ENCODE peak calls at places on chromosome 18, in four cellular contexts. One of them, this sample, is unnamed.
A peak's percentile ranks its signal among the peaks of the same experiment; 100 is the strongest.

GRCh38 chr18:21599585-21600525 is 649 bp downstream of the ESCO1 start:
- DNase-seq in psoas muscle: peak; percentile 83
- DNase-seq in aorta: peak; percentile 65
- DNase-seq in tibial artery: peak; percentile 43
- DNase-seq in this sample: peak; percentile 20

GRCh38 chr18:54218299-54218698 is 6.2 kb downstream of the MBD2 start:
- DNase-seq in tibial artery: no peak
- DNase-seq in psoas muscle: no peak
- DNase-seq in aorta: no peak
- DNase-seq in this sample: peak; percentile 69

GRCh38 chr18:63161032-63161727 is 158.4 kb downstream of the BCL2 start:
- DNase-seq in psoas muscle: no peak
- DNase-seq in aorta: no peak
- DNase-seq in tibial artery: no peak
- DNase-seq in this sample: no peak

GRCh38 chr18:32424696-32425095 is 46.0 kb downstream of the GAREM1 start:
- DNase-seq in aorta: no peak
- DNase-seq in psoas muscle: no peak
- DNase-seq in tibial artery: no peak
- DNase-seq in this sample: no peak

GRCh38 chr18:22057908-22058527 is 111.4 kb upstream of the GATA6 start:
- DNase-seq in aorta: no peak
- DNase-seq in psoas muscle: no peak
- DNase-seq in tibial artery: no peak
- DNase-seq in this sample: no peak

GRCh38 chr18:43931439-43931838 is 654.1 kb upstream of the SYT4 start:
- DNase-seq in psoas muscle: no peak
- DNase-seq in aorta: no peak
- DNase-seq in tibial artery: no peak
- DNase-seq in this sample: no peak

GRCh38 chr18:69400253-69400975 is at the start of gene DOK6:
- DNase-seq in tibial artery: peak; percentile 65
- DNase-seq in aorta: peak; percentile 61
- DNase-seq in psoas muscle: peak; percentile 51
- DNase-seq in this sample: peak; percentile 93

GRCh38 chr18:44579745-44580144 is 100.9 kb upstream of the SETBP1 start:
- DNase-seq in aorta: peak; percentile 46
- DNase-seq in psoas muscle: no peak
- DNase-seq in tibial artery: peak; percentile 33
- DNase-seq in this sample: no peak

GRCh38 chr18:34358923-34359322 is 134.2 kb upstream of the NOL4 start:
- DNase-seq in psoas muscle: no peak
- DNase-seq in tibial artery: no peak
- DNase-seq in aorta: no peak
- DNase-seq in this sample: no peak

GRCh38 chr18:63779386-63779785 is 4.2 kb downstream of the SERPINB7 start:
- DNase-seq in aorta: no peak
- DNase-seq in psoas muscle: no peak
- DNase-seq in tibial artery: no peak
- DNase-seq in this sample: no peak

GRCh38 chr18:42092848-42093247 is 137.8 kb downstream of the PIK3C3 start:
- DNase-seq in psoas muscle: no peak
- DNase-seq in tibial artery: no peak
- DNase-seq in aorta: no peak
- DNase-seq in this sample: no peak

GRCh38 chr18:70377857-70378701 is 89.2 kb downstream of the SOCS6 start:
- DNase-seq in tibial artery: no peak
- DNase-seq in aorta: no peak
- DNase-seq in psoas muscle: no peak
- DNase-seq in this sample: no peak

GRCh38 chr18:13548106-13548819 is 178.1 kb downstream of the FAM210A start:
- DNase-seq in psoas muscle: no peak
- DNase-seq in aorta: no peak
- DNase-seq in tibial artery: no peak
- DNase-seq in this sample: peak; percentile 30

GRCh38 chr18:5302606-5303005 is 7.1 kb upstream of the ZBTB14 start:
- DNase-seq in psoas muscle: no peak
- DNase-seq in tibial artery: no peak
- DNase-seq in aorta: no peak
- DNase-seq in this sample: no peak

GRCh38 chr18:44054514-44054913 is 626.2 kb upstream of the SETBP1 start:
- DNase-seq in tibial artery: no peak
- DNase-seq in aorta: no peak
- DNase-seq in psoas muscle: no peak
- DNase-seq in this sample: no peak

GRCh38 chr18:45566025-45566740 is 49.1 kb upstream of the SLC14A2 start:
- DNase-seq in tibial artery: peak; percentile 71
- DNase-seq in aorta: peak; percentile 70
- DNase-seq in psoas muscle: no peak
- DNase-seq in this sample: no peak

GRCh38 chr18:37544196-37544595 is 21.4 kb downstream of the CELF4 start:
- DNase-seq in aorta: no peak
- DNase-seq in psoas muscle: no peak
- DNase-seq in tibial artery: no peak
- DNase-seq in this sample: no peak

GRCh38 chr18:48766025-48766424 is 184.7 kb downstream of the SMAD7 start:
- DNase-seq in psoas muscle: no peak
- DNase-seq in aorta: no peak
- DNase-seq in tibial artery: no peak
- DNase-seq in this sample: no peak

GRCh38 chr18:63540131-63540530 is 2.0 kb upstream of the SERPINB12 start:
- DNase-seq in psoas muscle: no peak
- DNase-seq in aorta: no peak
- DNase-seq in tibial artery: no peak
- DNase-seq in this sample: peak; percentile 76

GRCh38 chr18:8359481-8359880 is 249.8 kb upstream of the RAB12 start:
- DNase-seq in aorta: no peak
- DNase-seq in tibial artery: no peak
- DNase-seq in psoas muscle: no peak
- DNase-seq in this sample: no peak

GRCh38 chr18:37135177-37135576 is 306.2 kb downstream of the KIAA1328 start:
- DNase-seq in psoas muscle: no peak
- DNase-seq in tibial artery: no peak
- DNase-seq in aorta: no peak
- DNase-seq in this sample: no peak

GRCh38 chr18:58668897-58669296 is 2.4 kb upstream of the MALT1 start:
- DNase-seq in psoas muscle: no peak
- DNase-seq in tibial artery: no peak
- DNase-seq in aorta: no peak
- DNase-seq in this sample: peak; percentile 86

GRCh38 chr18:9696112-9696511 is 12.0 kb upstream of the RAB31 start:
- DNase-seq in aorta: no peak
- DNase-seq in tibial artery: no peak
- DNase-seq in psoas muscle: no peak
- DNase-seq in this sample: no peak

GRCh38 chr18:63788447-63789096 is 13.4 kb downstream of the SERPINB7 start:
- DNase-seq in psoas muscle: no peak
- DNase-seq in aorta: peak; percentile 42
- DNase-seq in tibial artery: no peak
- DNase-seq in this sample: peak; percentile 84

GRCh38 chr18:49585781-49586663 is 24.2 kb downstream of the LIPG start:
- DNase-seq in tibial artery: no peak
- DNase-seq in aorta: no peak
- DNase-seq in psoas muscle: no peak
- DNase-seq in this sample: no peak

GRCh38 chr18:21391074-21391673 is 149.1 kb downstream of the GREB1L start:
- DNase-seq in tibial artery: no peak
- DNase-seq in aorta: no peak
- DNase-seq in psoas muscle: no peak
- DNase-seq in this sample: peak; percentile 11

GRCh38 chr18:76351961-76352581 is 143.0 kb downstream of the ZNF516 start:
- DNase-seq in aorta: peak; percentile 59
- DNase-seq in psoas muscle: peak; percentile 71
- DNase-seq in tibial artery: peak; percentile 60
- DNase-seq in this sample: peak; percentile 84

GRCh38 chr18:35619468-35619867 is 37.9 kb downstream of the GALNT1 start:
- DNase-seq in tibial artery: no peak
- DNase-seq in aorta: no peak
- DNase-seq in psoas muscle: no peak
- DNase-seq in this sample: no peak

GRCh38 chr18:31261792-31262582 is 56.0 kb upstream of the DSG1 start:
- DNase-seq in psoas muscle: no peak
- DNase-seq in tibial artery: no peak
- DNase-seq in aorta: no peak
- DNase-seq in this sample: no peak

GRCh38 chr18:77110936-77111335 is 21.6 kb downstream of the MBP start:
- DNase-seq in tibial artery: no peak
- DNase-seq in psoas muscle: peak; percentile 38
- DNase-seq in aorta: no peak
- DNase-seq in this sample: no peak

GRCh38 chr18:8247700-8248099 is 361.5 kb upstream of the RAB12 start:
- DNase-seq in aorta: no peak
- DNase-seq in tibial artery: no peak
- DNase-seq in psoas muscle: no peak
- DNase-seq in this sample: no peak

GRCh38 chr18:67140495-67140894 is 376.0 kb downstream of the DSEL start:
- DNase-seq in aorta: no peak
- DNase-seq in psoas muscle: no peak
- DNase-seq in tibial artery: no peak
- DNase-seq in this sample: no peak

GRCh38 chr18:69580107-69580506 is 179.4 kb downstream of the DOK6 start:
- DNase-seq in aorta: no peak
- DNase-seq in psoas muscle: no peak
- DNase-seq in tibial artery: no peak
- DNase-seq in this sample: peak; percentile 78

GRCh38 chr18:6776193-6776592 is 46.7 kb downstream of the ARHGAP28 start:
- DNase-seq in tibial artery: no peak
- DNase-seq in aorta: no peak
- DNase-seq in psoas muscle: no peak
- DNase-seq in this sample: no peak

DNA sequence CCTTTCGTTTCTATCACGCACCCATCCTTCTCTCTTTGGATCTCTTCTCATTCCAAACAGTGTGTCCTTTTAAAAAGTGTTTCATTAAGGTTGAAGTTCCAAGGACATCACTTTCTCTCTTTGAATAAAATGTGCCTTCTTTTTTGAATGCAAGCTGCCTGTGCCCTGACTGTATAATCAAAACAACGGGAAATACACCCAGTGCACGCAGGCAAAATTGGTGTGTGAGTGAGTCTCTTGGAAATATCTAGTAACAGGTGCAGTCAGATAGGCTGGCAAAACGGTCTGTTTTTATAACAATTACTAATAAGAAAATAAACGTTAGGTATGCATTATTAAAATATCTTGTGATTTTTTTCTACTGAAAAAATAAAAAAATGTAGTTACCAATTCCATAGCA is 271.1 kb upstream of the TCF4 start:
- DNase-seq in psoas muscle: no peak
- DNase-seq in aorta: no peak
- DNase-seq in tibial artery: no peak
- DNase-seq in this sample: no peak
- H3K9me3 ChIP-seq in psoas muscle: no peaks in the 10 kb centered on the region
- H3K9me3 ChIP-seq in aorta: no peaks in the 10 kb centered on the region
- H3K9me3 ChIP-seq in tibial artery: no peaks in the 10 kb centered on the region
- H3K9me3 ChIP-seq in this sample: no peaks in the 10 kb centered on the region

GRCh38 chr18:80022613-80023012 is 11.6 kb upstream of the RBFA start:
- DNase-seq in aorta: no peak
- DNase-seq in tibial artery: no peak
- DNase-seq in psoas muscle: no peak
- DNase-seq in this sample: peak; percentile 30

GRCh38 chr18:80029690-80030089 is 4.5 kb upstream of the RBFA start:
- DNase-seq in tibial artery: no peak
- DNase-seq in aorta: no peak
- DNase-seq in psoas muscle: no peak
- DNase-seq in this sample: no peak

GRCh38 chr18:80023173-80023572 is 11.1 kb upstream of the RBFA start:
- DNase-seq in aorta: no peak
- DNase-seq in tibial artery: no peak
- DNase-seq in psoas muscle: no peak
- DNase-seq in this sample: peak; percentile 18

GRCh38 chr18:80026363-80026762 is 7.9 kb upstream of the RBFA start:
- DNase-seq in tibial artery: no peak
- DNase-seq in aorta: no peak
- DNase-seq in psoas muscle: no peak
- DNase-seq in this sample: no peak
- H3K9me3 ChIP-seq in tibial artery: peaks cover 16% of the 10 kb centered on the region
- H3K9me3 ChIP-seq in aorta: peaks cover 14% of the 10 kb centered on the region
- H3K9me3 ChIP-seq in psoas muscle: peaks cover 67% of the 10 kb centered on the region
- H3K9me3 ChIP-seq in this sample: peaks cover 47% of the 10 kb centered on the region

DNA sequence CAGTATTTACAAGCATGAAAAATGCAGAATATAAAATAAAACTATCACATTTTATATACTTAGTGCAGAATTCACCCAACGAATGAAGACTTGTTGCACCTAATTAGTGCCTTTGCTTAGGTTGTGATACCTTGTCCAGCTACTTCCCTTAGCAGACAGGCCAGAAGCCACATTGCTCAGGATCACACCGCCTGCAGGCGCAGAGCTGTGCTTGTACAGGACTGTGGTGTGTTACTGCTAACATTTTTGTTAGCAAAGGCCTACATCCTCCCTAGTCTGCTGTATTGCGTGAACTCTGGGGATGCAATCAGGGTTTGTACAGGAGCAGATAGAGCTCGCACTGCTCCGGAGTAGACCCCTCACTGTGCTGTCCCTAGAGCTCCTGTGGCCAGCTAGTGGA is 336.9 kb downstream of the CBLN2 start:
- DNase-seq in aorta: no peak
- DNase-seq in tibial artery: no peak
- DNase-seq in psoas muscle: no peak
- DNase-seq in this sample: peak; percentile 2
- H3K9me3 ChIP-seq in aorta: no peaks in the 10 kb centered on the region
- H3K9me3 ChIP-seq in tibial artery: no peaks in the 10 kb centered on the region
- H3K9me3 ChIP-seq in psoas muscle: no peaks in the 10 kb centered on the region
- H3K9me3 ChIP-seq in this sample: no peaks in the 10 kb centered on the region

DNA sequence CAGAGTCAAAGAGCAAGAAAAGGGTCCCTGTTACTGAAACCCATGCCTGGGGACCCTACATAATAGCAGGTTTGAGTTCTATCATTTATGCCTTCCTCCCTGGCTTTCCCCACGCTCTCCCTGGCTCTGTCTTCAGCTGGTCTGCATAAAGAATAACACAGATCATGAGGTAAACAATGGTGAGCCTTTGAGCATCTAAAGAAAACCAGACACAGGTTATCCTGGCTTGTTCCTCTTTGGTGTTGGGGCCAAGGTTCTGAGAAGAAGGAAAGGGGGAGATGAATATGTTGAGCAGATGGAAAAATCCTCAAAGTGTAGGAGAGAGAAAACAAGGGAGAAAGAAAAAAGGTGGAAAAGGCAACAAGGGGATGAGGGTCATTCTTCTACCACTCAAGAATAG is 127.3 kb downstream of the CABYR start:
- DNase-seq in tibial artery: no peak
- DNase-seq in aorta: no peak
- DNase-seq in psoas muscle: no peak
- DNase-seq in this sample: no peak
- H3K9me3 ChIP-seq in tibial artery: no peaks in the 10 kb centered on the region
- H3K9me3 ChIP-seq in aorta: no peaks in the 10 kb centered on the region
- H3K9me3 ChIP-seq in psoas muscle: peaks cover 6% of the 10 kb centered on the region
- H3K9me3 ChIP-seq in this sample: no peaks in the 10 kb centered on the region

This sample was measured in A673.